ENCODE peak calls at places on chromosomes 13 and 19, in eight cellular contexts. B is GM13977, G is psoas muscle, A is H1, H is fibroblast of pulmonary artery, C is astrocyte of the spinal cord, N is WTC11, Y is natural killer cell. M is an unnamed sample.

GRCh38 chr19:40445637-40445944 is 1.5 kb upstream of the SERTAD3 start:
- DNase-seq in A (no peak), N (no peak), H (no peak), Y (no peak), C (no peak), G (no peak), B (no peak), M (no peak)

GRCh38 chr19:10137751-10138682 is 18.3 kb upstream of the EIF3G start:
- DNase-seq in C (no peak), Y (no peak), H (no peak), B (no peak), N (no peak), A (no peak), G (no peak), M (no peak)

GRCh38 chr13:85137516-85137915 is 661.7 kb downstream of the SLITRK6 start:
- DNase-seq in Y (no peak), H (no peak), N (no peak), B (no peak), A (no peak), G (no peak), C (no peak), M (peak; percentile 32)

GRCh38 chr13:99777873-99778272 is 193.7 kb downstream of the ZIC5 start:
- DNase-seq in N (no peak), B (no peak), G (no peak), A (no peak), H (no peak), Y (no peak), C (no peak), M (no peak)

GRCh38 chr19:18361646-18362045 is 21.2 kb downstream of the PGPEP1 start:
- DNase-seq in C (no peak), A (no peak), H (no peak), G (no peak), B (no peak), N (no peak), Y (no peak), M (no peak)

GRCh38 chr13:107807306-107808073 is 407.8 kb downstream of the LIG4 start:
- DNase-seq in C (no peak), B (no peak), G (no peak), A (no peak), N (no peak), H (peak; percentile 25), Y (no peak), M (no peak)

GRCh38 chr13:69423844-69424243 is 683.8 kb upstream of the ATXN8OS start:
- DNase-seq in A (no peak), N (no peak), B (no peak), G (no peak), H (no peak), C (no peak), Y (no peak), M (no peak)

GRCh38 chr19:56840452-56841193 is at the start of the genes PEG3 and ZIM2:
- DNase-seq in H (peak; percentile 1), Y (no peak), C (no peak), G (peak; percentile 64), B (no peak), N (no peak), A (no peak), M (no peak)

GRCh38 chr13:58611117-58611516 is 979.6 kb downstream of the PCDH17 start:
- DNase-seq in Y (no peak), C (no peak), B (no peak), N (no peak), G (no peak), A (no peak), H (no peak), M (no peak)

GRCh38 chr19:19204181-19204580 is 967 bp upstream of the NR2C2AP start:
- DNase-seq in B (no peak), H (no peak), C (no peak), G (no peak), A (no peak), Y (no peak), N (peak; percentile 37), M (no peak)

GRCh38 chr19:42286349-42287016 is 15.4 kb upstream of the PRR19 start:
- DNase-seq in N (no peak), H (peak; percentile 58), Y (no peak), A (no peak), C (peak; percentile 48), B (peak; percentile 55), G (no peak), M (no peak)

GRCh38 chr19:10450853-10451609 is 30.7 kb downstream of the PDE4A start:
- DNase-seq in G (no peak), A (peak; percentile 81), N (peak; percentile 89), B (no peak), C (no peak), H (no peak), Y (no peak), M (no peak)

DNA sequence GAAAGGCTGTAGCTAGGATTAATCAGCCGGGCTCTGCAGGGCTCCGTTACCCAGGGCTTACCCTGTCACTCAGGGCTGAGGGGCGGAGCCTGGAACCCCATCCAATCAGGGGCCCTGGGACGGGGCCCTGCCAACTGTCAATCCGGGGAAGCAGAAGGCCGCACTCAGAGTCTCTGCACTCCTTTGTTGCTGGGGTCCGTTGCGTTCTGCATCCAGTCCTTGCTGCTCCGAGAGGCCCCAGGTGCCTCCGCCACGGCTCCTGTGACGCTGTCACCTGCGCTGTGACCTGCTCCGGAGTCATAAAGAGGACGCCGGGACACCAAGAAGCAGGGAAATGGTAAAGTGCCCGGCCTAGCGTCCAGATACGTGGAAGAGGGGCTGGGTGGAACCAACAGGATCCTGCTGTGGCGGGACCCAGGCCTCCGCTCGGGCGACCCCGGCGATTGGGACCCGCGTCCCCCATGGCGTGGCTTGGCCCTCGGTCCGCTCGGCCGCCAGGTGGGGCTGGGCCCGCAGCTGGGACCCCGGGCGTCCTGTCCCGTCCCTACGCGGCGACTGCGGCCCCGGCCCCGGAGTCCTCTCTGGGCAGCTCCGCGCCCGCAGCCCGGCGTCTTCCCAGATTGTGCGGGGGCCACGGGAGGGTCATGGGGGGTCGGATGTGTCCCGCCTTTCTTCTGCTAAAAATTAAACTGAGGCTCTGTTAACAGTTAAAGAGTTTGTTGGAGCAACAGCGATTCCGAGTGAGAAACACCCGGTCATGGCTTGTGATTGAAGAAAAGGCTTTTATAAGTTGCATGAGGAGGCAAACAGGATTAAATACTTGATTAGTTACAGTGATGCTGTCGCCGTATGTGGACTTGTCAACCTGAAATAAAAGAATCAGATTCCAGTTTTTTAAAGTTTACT is at the start of gene ZNF491:
- DNase-seq in N (peak; percentile 97), Y (peak; percentile 87), B (peak; percentile 98), H (peak; percentile 85), G (peak; percentile 91), C (peak; percentile 88), A (peak; percentile 94), M (peak; percentile 78)
- TF ChIP-seq CTCF in N (no peak), Y (peak; percentile 9), B (peak; percentile 49), H (no peak), G (peak; percentile 14), C (peak; percentile 30), A (peak; percentile 38), M (peak; percentile 21)

DNA sequence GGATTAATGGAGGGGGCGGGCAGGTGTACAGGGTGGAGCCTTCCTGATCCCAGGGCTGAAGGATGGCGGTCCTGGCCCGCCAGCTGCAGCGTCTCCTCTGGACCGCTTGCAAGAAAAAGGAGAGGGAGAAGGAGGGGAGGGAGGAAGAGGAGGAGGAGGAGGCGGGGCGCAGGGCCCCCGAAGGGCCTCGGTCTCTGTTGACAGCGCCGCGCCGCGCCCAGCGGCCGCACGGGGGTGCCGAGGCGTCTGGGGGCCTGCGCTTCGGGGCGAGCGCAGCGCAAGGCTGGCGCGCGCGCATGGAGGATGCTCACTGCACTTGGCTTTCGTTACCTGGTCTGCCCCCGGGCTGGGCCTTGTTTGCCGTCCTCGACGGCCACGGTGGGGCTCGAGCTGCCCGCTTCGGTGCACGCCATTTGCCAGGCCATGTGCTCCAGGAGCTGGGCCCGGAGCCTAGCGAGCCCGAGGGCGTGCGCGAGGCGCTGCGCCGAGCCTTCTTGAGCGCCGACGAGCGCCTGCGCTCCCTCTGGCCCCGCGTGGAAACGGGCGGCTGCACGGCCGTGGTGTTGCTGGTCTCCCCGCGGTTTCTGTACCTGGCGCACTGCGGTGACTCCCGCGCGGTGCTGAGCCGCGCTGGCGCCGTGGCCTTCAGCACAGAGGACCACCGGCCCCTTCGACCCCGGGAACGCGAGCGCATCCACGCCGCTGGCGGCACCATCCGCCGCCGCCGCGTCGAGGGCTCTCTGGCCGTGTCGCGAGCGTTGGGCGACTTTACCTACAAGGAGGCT is at the start of gene PPM1N:
- DNase-seq in Y (peak; percentile 58), B (peak; percentile 78), N (peak; percentile 80), G (no peak), C (no peak), A (peak; percentile 85), H (no peak), M (no peak)
- TF ChIP-seq CTCF in Y (no peak), B (peak; percentile 48), N (no peak), G (no peak), C (no peak), A (no peak), H (no peak), M (no peak)

DNA sequence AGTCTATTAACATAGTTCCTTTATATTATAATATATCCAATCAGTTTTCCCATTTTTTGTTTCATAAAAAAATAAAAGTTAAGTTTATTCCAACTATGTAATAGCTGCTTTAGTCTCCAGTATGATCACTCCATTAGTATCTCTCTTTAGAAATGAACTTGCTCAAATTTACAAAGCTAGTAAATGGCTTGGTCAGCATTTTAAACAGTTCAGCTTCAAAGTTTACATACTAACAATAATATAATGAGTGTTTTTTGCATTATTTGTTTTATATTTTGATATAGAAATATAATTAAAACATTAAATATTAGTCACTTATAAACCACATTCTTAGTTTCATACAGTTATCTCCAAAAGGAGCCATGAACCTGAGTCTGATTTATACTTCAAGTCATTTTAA is 1073.8 kb downstream of the SLITRK5 start:
- DNase-seq in Y (no peak), C (no peak), A (no peak), N (no peak), H (no peak), B (no peak), G (no peak), M (no peak)
- TF ChIP-seq CTCF in Y (no peak), C (no peak), A (no peak), N (no peak), H (no peak), B (no peak), G (no peak), M (no peak)

GRCh38 chr19:3061214-3062161 is 807 bp downstream of the TLE5 start:
- DNase-seq in N (no peak), Y (peak; percentile 59), A (no peak), C (no peak), G (peak; percentile 67), B (peak; percentile 87), H (peak; percentile 34), M (no peak)
- TF ChIP-seq CTCF in N (no peak), Y (peak; percentile 25), A (no peak), C (peak; percentile 8), G (no peak), B (peak; percentile 39), H (peak; percentile 9), M (peak; percentile 44)

GRCh38 chr13:80341098-80341701 is at the start of gene SPRY2:
- DNase-seq in B (peak; percentile 83), G (peak; percentile 95), C (peak; percentile 98), H (peak; percentile 98), A (peak; percentile 85), N (peak; percentile 87), Y (peak; percentile 38), M (peak; percentile 93)
- TF ChIP-seq CTCF in B (no peak), G (peak; percentile 32), C (no peak), H (no peak), A (no peak), N (no peak), Y (no peak), M (no peak)